ENCODE peak calls at places on chromosome 14, in six cellular contexts. A is A549, S is K562, Q is HepG2, B is GM12878, Y is endothelial cell of umbilical vein. C is an unnamed sample.

GRCh38 chr14:76666746-76667145 is 94.5 kb upstream of the VASH1 start:
- DNase-seq in B (no peak), S (no peak), Q (no peak), A (no peak), Y (no peak), C (no peak)

GRCh38 chr14:57732886-57733285 is 133.0 kb downstream of the SLC35F4 start:
- DNase-seq in B (no peak), Y (peak; percentile 81), S (no peak), Q (no peak), A (no peak), C (no peak)

GRCh38 chr14:69335421-69335820 is 62.7 kb downstream of the ERH start:
- DNase-seq in B (no peak), Q (no peak), S (no peak), A (no peak), Y (no peak), C (no peak)

GRCh38 chr14:103122578-103123127 is 608 bp upstream of the TNFAIP2 start:
- DNase-seq in Q (no peak), Y (peak; percentile 41), A (no peak), S (no peak), B (no peak), C (peak; percentile 51)

GRCh38 chr14:88437659-88438058 is 52.2 kb downstream of the SPATA7 start:
- DNase-seq in Y (no peak), Q (no peak), B (no peak), S (no peak), A (no peak), C (no peak)

GRCh38 chr14:23121401-23121800 is 2.3 kb upstream of the CEBPE start:
- DNase-seq in Q (no peak), B (no peak), Y (peak; percentile 77), A (no peak), S (no peak), C (no peak)

GRCh38 chr14:74670726-74671125 is 42.2 kb downstream of the AREL1 start:
- DNase-seq in S (no peak), B (no peak), A (no peak), Y (peak; percentile 52), Q (no peak), C (no peak)

GRCh38 chr14:98249476-98249875 is 1022.5 kb downstream of the BCL11B start:
- DNase-seq in S (no peak), Y (no peak), A (no peak), Q (no peak), B (no peak), C (no peak)

GRCh38 chr14:24808412-24808811 is 174.4 kb upstream of the GZMB start:
- DNase-seq in Y (no peak), B (no peak), S (no peak), Q (no peak), A (no peak), C (no peak)

GRCh38 chr14:25049127-25049558 is 804 bp downstream of the STXBP6 start:
- DNase-seq in B (no peak), Q (no peak), Y (no peak), S (no peak), A (no peak), C (no peak)

GRCh38 chr14:72830786-72831583 is 62.9 kb downstream of the DPF3 start:
- DNase-seq in Y (peak; percentile 24), Q (no peak), A (no peak), S (no peak), B (no peak), C (no peak)

GRCh38 chr14:91354979-91355685 is 62.5 kb downstream of the CCDC88C start:
- DNase-seq in B (no peak), S (peak; percentile 49), Q (no peak), A (peak; percentile 25), Y (no peak), C (peak; percentile 42)

GRCh38 chr14:78530078-78530477 is 359.9 kb downstream of the NRXN3 start:
- DNase-seq in Q (no peak), A (no peak), Y (no peak), B (no peak), S (peak; percentile 10), C (peak; percentile 45)

GRCh38 chr14:94036328-94037167 is 10.4 kb downstream of the OTUB2 start:
- DNase-seq in Y (peak; percentile 69), A (peak; percentile 76), Q (peak; percentile 73), S (peak; percentile 70), B (no peak), C (peak; percentile 66)

GRCh38 chr14:74582910-74583581 is 29.0 kb downstream of the LTBP2 start:
- DNase-seq in Q (no peak), B (no peak), A (no peak), Y (peak; percentile 73), S (no peak), C (no peak)

GRCh38 chr14:22168092-22168955 is 420.7 kb downstream of the DAD1 start:
- DNase-seq in A (no peak), Y (no peak), B (no peak), Q (peak; percentile 29), S (no peak), C (peak; percentile 25)

GRCh38 chr14:90301580-90302181 is 30.1 kb downstream of the NRDE2 start:
- DNase-seq in Q (peak; percentile 30), Y (peak; percentile 76), A (peak; percentile 38), B (no peak), S (no peak), C (peak; percentile 46)

GRCh38 chr14:90301122-90301521 is 30.6 kb downstream of the NRDE2 start:
- DNase-seq in Q (no peak), A (no peak), Y (no peak), S (no peak), B (no peak), C (no peak)

GRCh38 chr14:90305176-90305601 is 26.6 kb downstream of the NRDE2 start:
- DNase-seq in Y (no peak), A (no peak), Q (peak; percentile 58), B (no peak), S (no peak), C (no peak)

GRCh38 chr14:90302529-90303303 is 29.0 kb downstream of the NRDE2 start:
- DNase-seq in B (no peak), A (no peak), Y (no peak), Q (no peak), S (no peak), C (no peak)

GRCh38 chr14:90303382-90303943 is 28.3 kb downstream of the NRDE2 start:
- DNase-seq in A (no peak), S (no peak), Q (peak; percentile 25), B (no peak), Y (no peak), C (no peak)
- TF ChIP-seq POLR2A in A (no peak), S (no peak), Q (no peak), B (no peak), Y (no peak), C (no peak)

GRCh38 chr14:49134940-49135339 is 451.2 kb downstream of the RPS29 start:
- DNase-seq in Q (no peak), S (no peak), A (no peak), Y (no peak), B (no peak), C (peak; percentile 12)

GRCh38 chr14:49139593-49139992 is 446.6 kb downstream of the RPS29 start:
- DNase-seq in S (no peak), Q (no peak), B (no peak), A (no peak), Y (no peak), C (no peak)
- TF ChIP-seq MAX in S (no peak), Q (no peak), B (no peak), A (no peak), Y (no peak), C (no peak)

GRCh38 chr14:59283380-59283779 is 94.9 kb downstream of the DAAM1 start:
- DNase-seq in Y (no peak), S (no peak), A (no peak), Q (peak; percentile 81), B (no peak), C (no peak)

GRCh38 chr14:59278111-59278510 is 89.6 kb downstream of the DAAM1 start:
- DNase-seq in Y (peak; percentile 87), S (peak; percentile 25), Q (peak; percentile 91), A (peak; percentile 67), B (no peak), C (no peak)

GRCh38 chr14:59280961-59281360 is 92.5 kb downstream of the DAAM1 start:
- DNase-seq in B (no peak), S (no peak), Q (no peak), A (no peak), Y (no peak), C (no peak)

GRCh38 chr14:59281613-59282012 is 93.1 kb downstream of the DAAM1 start:
- DNase-seq in S (no peak), Y (no peak), A (no peak), B (no peak), Q (no peak), C (no peak)

DNA sequence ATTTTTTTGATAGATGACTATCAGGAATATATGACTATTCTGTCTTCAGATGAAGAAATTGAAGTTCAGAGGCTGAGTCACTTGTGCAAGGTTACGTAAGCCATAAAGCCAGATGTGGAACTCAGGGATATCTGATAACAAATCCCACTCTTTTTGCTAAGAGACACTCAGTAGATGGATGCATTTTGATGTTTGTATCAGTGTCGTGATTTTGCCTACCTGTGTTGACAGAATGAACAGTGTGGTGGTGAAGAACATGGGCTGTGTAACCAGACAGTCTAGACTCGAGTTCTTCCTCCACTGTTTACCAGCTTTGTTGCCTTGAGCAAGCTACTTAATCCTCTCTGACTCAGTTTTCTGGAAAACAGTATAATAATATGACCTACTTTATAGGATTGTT is 93.9 kb downstream of the DAAM1 start:
- DNase-seq in Y (no peak), A (no peak), Q (no peak), B (no peak), S (no peak), C (peak; percentile 34)
- TF ChIP-seq MYC in Y (no peak), A (no peak), Q (no peak), B (no peak), S (no peak), C (no peak)

GRCh38 chr14:50830044-50830931 is 674 bp downstream of the NIN start:
- DNase-seq in A (peak; percentile 9), B (peak; percentile 27), Q (peak; percentile 22), S (peak; percentile 61), Y (peak; percentile 52), C (peak; percentile 85)

GRCh38 chr14:50832935-50833607 is 2.1 kb upstream of the NIN start:
- DNase-seq in A (no peak), Q (peak; percentile 31), Y (no peak), S (no peak), B (no peak), C (no peak)

GRCh38 chr14:50831704-50832130 is 755 bp upstream of the NIN start:
- DNase-seq in B (no peak), Y (no peak), Q (no peak), A (no peak), S (peak; percentile 11), C (no peak)

GRCh38 chr14:50829472-50830043 is 1.4 kb downstream of the NIN start:
- DNase-seq in B (no peak), Y (no peak), S (no peak), A (no peak), Q (no peak), C (no peak)

DNA sequence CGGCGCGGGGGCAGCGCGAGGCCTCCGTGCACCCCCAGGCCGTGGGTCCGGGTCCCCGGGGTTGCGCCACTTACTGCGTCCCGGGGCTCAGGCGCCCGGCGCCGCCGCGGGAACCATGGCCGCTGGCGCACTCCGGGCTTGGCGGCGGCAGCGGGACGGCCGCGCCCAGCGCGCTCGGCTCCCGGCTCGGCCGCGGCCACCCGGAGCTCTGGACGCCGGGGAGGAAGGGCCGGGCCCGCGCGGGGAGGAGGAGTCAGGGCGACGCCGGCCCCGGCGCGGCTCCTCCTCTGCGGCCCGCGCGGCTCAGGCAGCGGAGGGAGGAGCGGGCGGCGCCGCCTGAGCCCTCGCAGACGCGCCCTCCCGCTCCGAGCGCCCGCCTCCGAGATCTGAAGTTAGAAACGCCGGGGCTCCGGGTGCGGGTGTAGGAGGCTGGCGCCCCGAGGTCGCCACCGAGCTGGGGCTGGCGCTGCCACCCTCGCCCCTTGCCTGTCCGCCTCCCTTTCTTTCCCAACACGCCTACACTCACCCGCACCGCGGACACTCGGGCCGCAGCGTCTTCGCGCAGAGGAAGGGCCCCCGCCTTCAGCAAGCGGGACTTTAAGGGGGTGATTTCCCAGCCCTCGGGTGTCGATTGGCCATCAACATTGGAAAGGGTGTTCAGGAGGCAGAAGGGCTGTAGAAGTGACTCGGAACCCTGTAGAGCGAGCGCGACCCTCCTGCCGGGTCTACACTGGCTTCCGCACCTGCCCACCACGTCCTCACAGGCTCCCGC is at the start of gene NIN:
- DNase-seq in S (peak; percentile 75), Q (peak; percentile 33), A (peak; percentile 43), B (no peak), Y (peak; percentile 71), C (peak; percentile 87)
- TF ChIP-seq POLR2A in S (no peak), Q (no peak), A (peak; percentile 64), B (peak; percentile 72), Y (peak; percentile 60), C (peak; percentile 51)

C was measured in NB4.